ENCODE peak calls at places on chromosomes 2 and 18, in ten cellular contexts. S is DND-41; T is mucosa of gallbladder; N is activated CD8-positive, alpha-beta memory T cell treated with anti-CD3 and anti-CD28 coated beads, Interleukin-2, amount 50 U/mL, for 48 hours; Y is activated T-cell treated with anti-CD3 and anti-CD28 coated beads, Interleukin-2, amount 50 U/mL, for 24 hours; I is NCI-H226; C is iPS-NIHi11; F is activated naive CD8-positive, alpha-beta T cell treated with anti-CD3 and anti-CD28 coated beads, Interleukin-2, amount 10 ng/mL, durations not matched to agents 7 days and 5 days; U is CD8-positive, alpha-beta T cell; P is stimulated activated CD8-positive, alpha-beta memory T cell treated with anti-CD3 and anti-CD28 coated beads, Interleukin-15, amount 100 ng/mL, for 24 hours. O is an unnamed sample.

GRCh38 chr18:48563027-48563426 is 24.2 kb downstream of the CTIF start:
- DNase-seq in S (no peak), T (no peak), N (no peak), Y (no peak), I (peak), C (no peak), F (no peak), U (no peak), P (no peak), O (no peak)

GRCh38 chr18:44130365-44130942 is 550.2 kb upstream of the SETBP1 start:
- DNase-seq in S (peak), T (no peak), N (no peak), Y (no peak), I (peak), C (peak), F (no peak), U (no peak), P (no peak), O (no peak)

GRCh38 chr2:34337735-34338134 is 738.6 kb upstream of the FAM98A start:
- DNase-seq in S (no peak), T (no peak), N (no peak), Y (no peak), I (no peak), C (no peak), F (no peak), U (no peak), P (no peak), O (no peak)

GRCh38 chr18:49547701-49548100 is 14.2 kb upstream of the LIPG start:
- DNase-seq in S (no peak), T (no peak), N (no peak), Y (no peak), I (no peak), C (no peak), F (no peak), U (no peak), P (no peak), O (no peak)

GRCh38 chr2:58046335-58046584 is 346 bp upstream of the VRK2 start:
- DNase-seq in S (no peak), T (no peak), N (no peak), Y (no peak), I (no peak), C (no peak), F (no peak), U (no peak), P (no peak), O (no peak)

GRCh38 chr2:216563646-216564045 is 65.0 kb downstream of the RPL37A start:
- DNase-seq in S (no peak), T (no peak), N (no peak), Y (no peak), I (no peak), C (no peak), F (no peak), U (no peak), P (no peak), O (no peak)

GRCh38 chr2:102664439-102665042 is 45.2 kb downstream of the SLC9A2 start:
- DNase-seq in S (no peak), T (no peak), N (no peak), Y (peak), I (peak), C (peak), F (no peak), U (no peak), P (no peak), O (no peak)

GRCh38 chr18:35923939-35924338 is 48.5 kb upstream of the RMP24 start:
- DNase-seq in S (no peak), T (no peak), N (no peak), Y (no peak), I (no peak), C (no peak), F (no peak), U (no peak), P (no peak), O (peak)

GRCh38 chr2:120305296-120305695 is 40.6 kb upstream of the INHBB start:
- DNase-seq in S (no peak), T (no peak), N (no peak), Y (no peak), I (no peak), C (no peak), F (no peak), U (no peak), P (no peak), O (no peak)

GRCh38 chr2:235508371-235509160 is 14.7 kb downstream of the AGAP1 start:
- DNase-seq in S (no peak), T (no peak), N (no peak), Y (no peak), I (no peak), C (no peak), F (no peak), U (no peak), P (no peak), O (no peak)

GRCh38 chr2:134705861-134706586 is 12.8 kb downstream of the TMEM163 start:
- DNase-seq in S (no peak), T (no peak), N (no peak), Y (no peak), I (no peak), C (peak), F (no peak), U (no peak), P (no peak), O (peak)

GRCh38 chr2:55936351-55936750 is 12.8 kb upstream of the EFEMP1 start:
- DNase-seq in S (no peak), T (no peak), N (no peak), Y (no peak), I (no peak), C (no peak), F (no peak), U (no peak), P (no peak), O (no peak)

GRCh38 chr2:177118636-177119035 is 94.0 kb upstream of the HNRNPA3 start:
- DNase-seq in S (no peak), T (no peak), N (no peak), Y (no peak), I (no peak), C (no peak), F (no peak), U (no peak), P (no peak), O (no peak)

GRCh38 chr2:191215666-191216065 is 29.5 kb upstream of the MYO1B start:
- DNase-seq in S (no peak), T (no peak), N (no peak), Y (no peak), I (no peak), C (no peak), F (no peak), U (no peak), P (no peak), O (no peak)

GRCh38 chr18:8461544-8461943 is 147.7 kb upstream of the RAB12 start:
- DNase-seq in S (no peak), T (no peak), N (no peak), Y (no peak), I (no peak), C (peak), F (no peak), U (no peak), P (no peak), O (no peak)

GRCh38 chr2:16330571-16331351 is 334.9 kb downstream of the CYRIA start:
- DNase-seq in S (no peak), T (no peak), N (no peak), Y (no peak), I (no peak), C (peak), F (no peak), U (no peak), P (no peak), O (no peak)

GRCh38 chr2:145066795-145067194 is 546.9 kb upstream of the ZEB2 start:
- DNase-seq in S (no peak), T (no peak), N (no peak), Y (no peak), I (no peak), C (no peak), F (no peak), U (no peak), P (no peak), O (no peak)

GRCh38 chr2:39377226-39377939 is 59.7 kb downstream of the MAP4K3 start:
- DNase-seq in S (no peak), T (no peak), N (no peak), Y (no peak), I (no peak), C (no peak), F (no peak), U (no peak), P (no peak), O (no peak)

GRCh38 chr2:41618754-41619153 is 429.1 kb upstream of the PKDCC start:
- DNase-seq in S (no peak), T (no peak), N (no peak), Y (no peak), I (no peak), C (no peak), F (no peak), U (no peak), P (no peak), O (no peak)

GRCh38 chr2:21038403-21039073 is 5.3 kb downstream of the APOB start:
- DNase-seq in S (no peak), T (no peak), N (no peak), Y (no peak), I (no peak), C (no peak), F (no peak), U (no peak), P (no peak), O (no peak)

GRCh38 chr2:17442334-17442733 is 75.9 kb downstream of the RAD51AP2 start:
- DNase-seq in S (no peak), T (no peak), N (no peak), Y (no peak), I (peak), C (no peak), F (no peak), U (no peak), P (no peak), O (no peak)

GRCh38 chr18:48306838-48307237 is 102.3 kb downstream of the ZBTB7C start:
- DNase-seq in S (no peak), T (no peak), N (no peak), Y (no peak), I (no peak), C (no peak), F (no peak), U (no peak), P (no peak), O (no peak)

GRCh38 chr2:216991563-216991962 is 131.7 kb upstream of the TNP1 start:
- DNase-seq in S (no peak), T (no peak), N (no peak), Y (no peak), I (no peak), C (no peak), F (no peak), U (no peak), P (no peak), O (peak)

GRCh38 chr2:174606336-174606735 is 8.7 kb upstream of the WIPF1 start:
- DNase-seq in S (no peak), T (no peak), N (no peak), Y (no peak), I (no peak), C (no peak), F (no peak), U (no peak), P (no peak), O (no peak)

GRCh38 chr18:36179562-36180334 is 7.5 kb upstream of the MOCOS start:
- DNase-seq in S (no peak), T (peak), N (no peak), Y (no peak), I (peak), C (no peak), F (no peak), U (no peak), P (no peak), O (no peak)

GRCh38 chr2:1606421-1607235 is 137.7 kb downstream of the PXDN start:
- DNase-seq in S (no peak), T (no peak), N (no peak), Y (no peak), I (no peak), C (no peak), F (no peak), U (no peak), P (no peak), O (no peak)

GRCh38 chr2:74867841-74868658 is 34.1 kb downstream of the HK2 start:
- DNase-seq in S (no peak), T (no peak), N (no peak), Y (no peak), I (peak), C (peak), F (no peak), U (no peak), P (no peak), O (no peak)

GRCh38 chr2:29010946-29011649 is 30.0 kb downstream of the TOGARAM2 start:
- DNase-seq in S (peak), T (peak), N (peak), Y (peak), I (no peak), C (peak), F (peak), U (peak), P (no peak), O (no peak)

GRCh38 chr18:50189160-50189559 is 5.8 kb downstream of the MYO5B start:
- DNase-seq in S (no peak), T (no peak), N (no peak), Y (no peak), I (no peak), C (no peak), F (no peak), U (no peak), P (no peak), O (no peak)